ENCODE peak calls at places on chromosomes 12 and 14, in ten cellular contexts. N, G, Z, C, A, E, X, Y, P and B are unnamed samples.

GRCh38 chr14:68199465-68200145 is 380.0 kb downstream of the RAD51B start:
- DNase-seq in N (peak), G (peak), Z (no peak), C (no peak), A (peak), E (peak), X (peak), Y (peak), P (no peak), B (peak)

GRCh38 chr14:73796881-73797539 is 54.6 kb upstream of the PTGR2 start:
- DNase-seq in N (no peak), G (no peak), Z (no peak), C (no peak), A (no peak), E (peak), X (no peak), Y (no peak), P (no peak), B (no peak)

GRCh38 chr12:105409286-105409685 is 78.8 kb downstream of the C12orf75 start:
- DNase-seq in N (no peak), G (no peak), Z (no peak), C (no peak), A (no peak), E (no peak), X (no peak), Y (no peak), P (no peak), B (no peak)

GRCh38 chr14:89197623-89198022 is 219.4 kb downstream of the FOXN3 start:
- DNase-seq in N (no peak), G (no peak), Z (no peak), C (no peak), A (no peak), E (no peak), X (no peak), Y (no peak), P (no peak), B (no peak)

GRCh38 chr12:114662512-114663177 is 21.3 kb downstream of the TBX3 start:
- DNase-seq in N (peak), G (peak), Z (peak), C (peak), A (peak), E (peak), X (peak), Y (peak), P (peak), B (peak)

GRCh38 chr14:30223966-30224365 is 296.3 kb upstream of the PRKD1 start:
- DNase-seq in N (no peak), G (no peak), Z (no peak), C (no peak), A (peak), E (no peak), X (no peak), Y (no peak), P (no peak), B (no peak)

GRCh38 chr14:101151226-101151929 is 247.9 kb upstream of the RTL1 start:
- DNase-seq in N (peak), G (no peak), Z (no peak), C (no peak), A (no peak), E (no peak), X (no peak), Y (peak), P (no peak), B (no peak)

GRCh38 chr12:3597526-3598210 is 106.7 kb downstream of the PRMT8 start:
- DNase-seq in N (no peak), G (no peak), Z (no peak), C (no peak), A (peak), E (no peak), X (no peak), Y (no peak), P (no peak), B (no peak)

GRCh38 chr14:55650992-55651391 is 71.0 kb downstream of the KTN1 start:
- DNase-seq in N (no peak), G (no peak), Z (no peak), C (no peak), A (no peak), E (no peak), X (no peak), Y (no peak), P (no peak), B (no peak)

GRCh38 chr12:133234971-133235370 is 706 bp downstream of the ANHX start:
- DNase-seq in N (peak), G (no peak), Z (no peak), C (no peak), A (no peak), E (no peak), X (no peak), Y (no peak), P (no peak), B (no peak)

GRCh38 chr14:102071283-102071998 is 15.4 kb downstream of the HSP90AA1 start:
- DNase-seq in N (no peak), G (no peak), Z (no peak), C (no peak), A (peak), E (peak), X (peak), Y (peak), P (no peak), B (no peak)

GRCh38 chr12:59040043-59040442 is 119.7 kb upstream of the LRIG3 start:
- DNase-seq in N (no peak), G (no peak), Z (no peak), C (no peak), A (no peak), E (peak), X (no peak), Y (peak), P (no peak), B (no peak)

GRCh38 chr14:68853749-68854148 is 60.9 kb upstream of the ZFP36L1 start:
- DNase-seq in N (no peak), G (no peak), Z (no peak), C (no peak), A (peak), E (no peak), X (no peak), Y (no peak), P (no peak), B (no peak)

GRCh38 chr12:68932701-68933563 is at the start of gene CPM:
- DNase-seq in N (peak), G (peak), Z (no peak), C (peak), A (peak), E (peak), X (peak), Y (peak), P (peak), B (no peak)

GRCh38 chr12:88237954-88238353 is 95.8 kb downstream of the TMTC3 start:
- DNase-seq in N (no peak), G (peak), Z (peak), C (peak), A (no peak), E (peak), X (peak), Y (peak), P (no peak), B (no peak)

GRCh38 chr14:101219896-101220703 is 316.6 kb upstream of the RTL1 start:
- DNase-seq in N (no peak), G (no peak), Z (no peak), C (no peak), A (no peak), E (no peak), X (no peak), Y (no peak), P (no peak), B (no peak)

GRCh38 chr14:53055003-53055402 is 98.1 kb downstream of the DDHD1 start:
- DNase-seq in N (peak), G (no peak), Z (no peak), C (no peak), A (no peak), E (peak), X (peak), Y (peak), P (no peak), B (peak)

GRCh38 chr14:55803506-55804197 is 223.6 kb downstream of the KTN1 start:
- DNase-seq in N (no peak), G (no peak), Z (no peak), C (no peak), A (no peak), E (no peak), X (no peak), Y (peak), P (no peak), B (no peak)

GRCh38 chr12:99110866-99111265 is 465.8 kb downstream of the APAF1 start:
- DNase-seq in N (no peak), G (no peak), Z (no peak), C (no peak), A (no peak), E (no peak), X (no peak), Y (no peak), P (no peak), B (no peak)

GRCh38 chr12:123893276-123893675 is 79.4 kb downstream of the CCDC92 start:
- DNase-seq in N (no peak), G (no peak), Z (no peak), C (no peak), A (no peak), E (no peak), X (no peak), Y (no peak), P (no peak), B (no peak)

GRCh38 chr12:17017402-17017801 is 411.4 kb upstream of the LMO3 start:
- DNase-seq in N (no peak), G (no peak), Z (no peak), C (no peak), A (no peak), E (no peak), X (no peak), Y (peak), P (no peak), B (no peak)

GRCh38 chr12:3116106-3116898 is 39.1 kb downstream of the TSPAN9 start:
- DNase-seq in N (peak), G (no peak), Z (no peak), C (no peak), A (no peak), E (peak), X (no peak), Y (no peak), P (no peak), B (no peak)

GRCh38 chr14:60349663-60350365 is 100.8 kb downstream of the PPM1A start:
- DNase-seq in N (no peak), G (peak), Z (peak), C (peak), A (peak), E (peak), X (peak), Y (peak), P (peak), B (peak)

GRCh38 chr12:83827860-83828259 is 1084.7 kb downstream of the SLC6A15 start:
- DNase-seq in N (no peak), G (no peak), Z (no peak), C (no peak), A (no peak), E (peak), X (no peak), Y (no peak), P (no peak), B (no peak)

GRCh38 chr14:61525293-61526011 is 169.9 kb upstream of the HIF1A start:
- DNase-seq in N (no peak), G (peak), Z (no peak), C (peak), A (peak), E (peak), X (peak), Y (peak), P (peak), B (no peak)

GRCh38 chr14:91817566-91818325 is 49.6 kb downstream of the TC2N start:
- DNase-seq in N (no peak), G (no peak), Z (no peak), C (peak), A (no peak), E (no peak), X (no peak), Y (no peak), P (no peak), B (no peak)

GRCh38 chr14:105853089-105853906 is 326.9 kb downstream of the TMEM121 start:
- DNase-seq in N (peak), G (no peak), Z (no peak), C (no peak), A (no peak), E (no peak), X (no peak), Y (no peak), P (no peak), B (no peak)

GRCh38 chr12:4054643-4055042 is 181.4 kb upstream of the PARP11 start:
- DNase-seq in N (no peak), G (no peak), Z (no peak), C (no peak), A (no peak), E (no peak), X (no peak), Y (no peak), P (peak), B (no peak)

GRCh38 chr12:132185698-132186097 is 41.4 kb downstream of the NOC4L start:
- DNase-seq in N (no peak), G (no peak), Z (no peak), C (no peak), A (no peak), E (no peak), X (no peak), Y (no peak), P (no peak), B (peak)

GRCh38 chr14:105527381-105528196 is 1.2 kb downstream of the TMEM121 start:
- DNase-seq in N (no peak), G (no peak), Z (no peak), C (no peak), A (no peak), E (no peak), X (no peak), Y (no peak), P (no peak), B (no peak)

GRCh38 chr14:100076630-100077029 is 11.4 kb downstream of the EVL start:
- DNase-seq in N (no peak), G (no peak), Z (peak), C (peak), A (peak), E (peak), X (peak), Y (peak), P (no peak), B (no peak)

GRCh38 chr12:34606749-34607519 is 584.6 kb downstream of the ALG10 start:
- DNase-seq in N (peak), G (no peak), Z (no peak), C (no peak), A (no peak), E (no peak), X (no peak), Y (no peak), P (no peak), B (no peak)

GRCh38 chr12:25740617-25741016 is 187.5 kb upstream of the LMNTD1 start:
- DNase-seq in N (no peak), G (no peak), Z (no peak), C (no peak), A (no peak), E (no peak), X (no peak), Y (no peak), P (no peak), B (no peak)

GRCh38 chr12:96985515-96986362 is 78.7 kb downstream of the NEDD1 start:
- DNase-seq in N (peak), G (no peak), Z (no peak), C (no peak), A (peak), E (peak), X (no peak), Y (peak), P (peak), B (no peak)

GRCh38 chr14:22664261-22664660 is 20.1 kb upstream of the OR6J1 start:
- DNase-seq in N (no peak), G (no peak), Z (no peak), C (no peak), A (no peak), E (peak), X (no peak), Y (no peak), P (no peak), B (peak)

GRCh38 chr14:50397461-50398196 is 948 bp upstream of the CDKL1 start:
- DNase-seq in N (peak), G (no peak), Z (no peak), C (peak), A (peak), E (no peak), X (no peak), Y (peak), P (peak), B (no peak)

GRCh38 chr14:64848239-64848638 is 31.5 kb downstream of the SPTB start:
- DNase-seq in N (no peak), G (no peak), Z (no peak), C (no peak), A (no peak), E (no peak), X (no peak), Y (no peak), P (no peak), B (no peak)

GRCh38 chr12:48442191-48442828 is 30.0 kb upstream of the ANP32D start:
- DNase-seq in N (peak), G (no peak), Z (no peak), C (no peak), A (no peak), E (no peak), X (no peak), Y (peak), P (no peak), B (no peak)

GRCh38 chr12:48979602-48980388 is 1.7 kb downstream of the WNT1 start:
- DNase-seq in N (peak), G (no peak), Z (no peak), C (no peak), A (peak), E (no peak), X (no peak), Y (no peak), P (no peak), B (no peak)

DNA sequence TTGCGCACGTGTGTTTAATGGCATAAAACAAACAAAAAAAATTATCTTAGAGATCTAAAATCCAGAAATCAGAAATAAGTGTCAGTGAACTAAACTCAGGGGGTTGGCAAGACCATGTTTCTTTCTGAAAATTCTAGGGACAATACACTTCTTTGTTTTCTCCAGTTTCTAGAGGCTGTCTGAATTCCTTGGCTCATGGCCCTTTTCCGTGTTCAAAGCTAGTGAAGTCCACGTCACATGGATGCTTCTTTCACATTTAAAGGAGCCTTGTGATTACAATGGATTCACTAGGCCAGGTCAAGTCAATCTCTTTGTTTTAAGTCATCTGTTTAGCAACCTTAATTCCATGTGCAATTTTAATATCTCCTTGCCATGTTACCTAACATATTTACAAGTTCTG is 22.4 kb downstream of the SLCO1B3 start:
- DNase-seq in N (no peak), G (no peak), Z (no peak), C (no peak), A (peak), E (no peak), X (no peak), Y (no peak), P (peak), B (no peak)
- H3K4me3 ChIP-seq in N (no peak), G (no peak), Z (no peak), C (no peak), A (no peak), E (no peak), X (no peak), Y (no peak), P (no peak), B (no peak)

GRCh38 chr14:103709814-103710213 is 5.4 kb downstream of the XRCC3 start:
- DNase-seq in N (no peak), G (no peak), Z (no peak), C (no peak), A (no peak), E (no peak), X (no peak), Y (no peak), P (no peak), B (no peak)
- H3K4me3 ChIP-seq in N (no peak), G (no peak), Z (no peak), C (no peak), A (no peak), E (no peak), X (no peak), Y (no peak), P (no peak), B (no peak)

DNA sequence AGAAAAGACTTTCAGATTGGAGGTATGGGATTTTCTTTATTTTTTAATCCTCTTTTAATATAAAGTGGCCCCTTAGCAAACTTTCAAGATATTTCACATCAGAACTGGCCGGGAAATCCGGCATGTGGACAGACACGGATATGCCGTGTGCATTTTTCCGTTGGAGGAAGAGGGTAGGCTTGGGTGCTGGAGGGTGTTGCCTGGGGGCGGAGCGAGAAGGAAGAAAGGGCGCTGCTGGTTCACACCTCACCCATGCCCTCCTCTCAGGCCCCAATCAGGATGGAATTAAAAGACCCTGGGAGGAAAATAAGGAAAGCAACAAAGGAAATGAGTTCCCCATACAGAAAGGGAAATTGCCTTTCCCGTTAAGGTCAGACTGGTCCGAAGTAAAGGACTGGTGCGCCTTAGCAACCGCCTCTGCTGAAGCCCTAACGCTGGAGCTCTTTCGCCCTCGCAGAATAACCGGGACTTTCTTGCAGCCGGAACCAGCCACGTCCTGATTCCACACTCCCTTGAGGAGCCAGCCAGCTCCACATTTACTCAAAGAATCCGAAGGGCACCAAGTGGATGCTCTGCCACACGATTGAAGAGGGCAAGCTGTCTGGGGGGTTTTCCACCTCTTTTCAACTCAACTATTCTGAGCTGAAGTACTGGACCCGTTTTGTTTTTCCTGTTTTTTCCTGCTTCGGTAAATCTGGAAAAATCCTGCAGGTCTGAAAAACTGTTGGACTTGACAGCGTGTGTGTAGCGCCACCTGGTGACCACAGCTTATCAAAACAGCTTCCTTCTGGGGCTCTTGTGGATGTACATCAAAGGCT is 37.8 kb upstream of the BCL2L14 start:
- DNase-seq in N (peak), G (peak), Z (peak), C (peak), A (peak), E (peak), X (peak), Y (peak), P (peak), B (peak)
- H3K4me3 ChIP-seq in N (peak), G (peak), Z (peak), C (peak), A (no peak), E (peak), X (peak), Y (peak), P (no peak), B (no peak)

DNA sequence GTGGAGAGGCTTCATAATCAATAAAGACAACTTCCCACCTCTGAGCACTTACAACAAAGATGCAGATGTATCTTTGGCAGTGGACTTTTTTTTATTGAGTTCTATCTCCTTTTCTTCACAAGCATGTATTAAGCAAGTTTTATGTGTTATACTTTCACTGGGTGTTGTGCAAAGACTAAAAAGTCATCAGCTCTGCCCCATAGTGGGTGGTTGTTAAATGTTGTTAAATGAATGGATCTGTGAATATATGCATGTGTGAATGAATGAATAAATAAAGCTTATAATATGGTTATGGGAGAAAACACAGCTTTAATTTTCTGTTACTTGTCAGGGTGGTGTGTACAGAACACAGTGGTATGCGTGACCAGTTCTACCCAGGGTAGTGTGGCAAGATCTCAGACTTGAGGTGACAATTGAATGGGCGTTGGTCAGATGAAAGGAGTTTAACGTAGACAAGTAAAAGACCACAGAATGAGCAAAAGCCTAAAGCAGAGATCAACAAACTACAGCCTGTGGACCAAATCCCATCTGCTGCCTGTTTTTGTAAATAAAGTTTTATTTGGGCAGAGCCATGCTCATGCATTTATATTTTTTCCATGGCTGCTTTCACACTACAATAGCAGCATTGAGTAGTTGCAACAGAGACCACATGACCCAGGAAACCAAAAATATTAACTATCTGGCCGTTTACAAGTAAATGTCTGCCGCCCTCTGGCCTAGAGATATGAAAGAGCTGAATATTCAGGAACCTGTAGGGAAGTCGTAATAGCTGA is 207.3 kb upstream of the EEA1 start:
- DNase-seq in N (no peak), G (no peak), Z (no peak), C (peak), A (no peak), E (no peak), X (no peak), Y (no peak), P (no peak), B (no peak)
- H3K4me3 ChIP-seq in N (no peak), G (no peak), Z (no peak), C (no peak), A (no peak), E (no peak), X (no peak), Y (no peak), P (no peak), B (no peak)